ENCODE peak calls at places on chromosomes 16 and 17, in six cellular contexts. P, G, F, Z, Q and A are unnamed samples. For H3K9me3, the result is how much of the 10 kb centered on the place peaks cover.

GRCh38 chr16:67264277-67264676 is 15.1 kb upstream of the PLEKHG4 start:
- DNase-seq in P (no peak), G (no peak), F (no peak), Z (no peak), Q (no peak), A (no peak)

GRCh38 chr17:28572294-28573099 is 1.2 kb upstream of the PIGS start:
- DNase-seq in P (no peak), G (no peak), F (no peak), Z (no peak), Q (no peak), A (no peak)

GRCh38 chr17:8629371-8630226 is 926 bp downstream of the MYH10 start:
- DNase-seq in P (peak), G (no peak), F (no peak), Z (no peak), Q (peak), A (no peak)

GRCh38 chr17:39152134-39152884 is 872 bp upstream of the PLXDC1 start:
- DNase-seq in P (peak), G (peak), F (no peak), Z (no peak), Q (peak), A (no peak)

GRCh38 chr16:69397821-69398521 is 12.2 kb upstream of the TERF2 start:
- DNase-seq in P (peak), G (no peak), F (no peak), Z (no peak), Q (no peak), A (no peak)

GRCh38 chr16:25691519-25692091 is at the start of gene HS3ST4:
- DNase-seq in P (no peak), G (no peak), F (no peak), Z (peak), Q (no peak), A (no peak)

GRCh38 chr16:68072038-68072695 is 13.0 kb upstream of the NFATC3 start:
- DNase-seq in P (no peak), G (no peak), F (peak), Z (no peak), Q (no peak), A (no peak)

GRCh38 chr16:56424791-56425438 is 430 bp downstream of the AMFR start:
- DNase-seq in P (peak), G (peak), F (no peak), Z (no peak), Q (peak), A (no peak)

GRCh38 chr17:39969375-39969774 is 6.6 kb downstream of the GSDMA start:
- DNase-seq in P (no peak), G (no peak), F (no peak), Z (no peak), Q (no peak), A (no peak)

GRCh38 chr16:13036600-13036999 is 135.2 kb downstream of the SHISA9 start:
- DNase-seq in P (peak), G (peak), F (no peak), Z (peak), Q (peak), A (no peak)

GRCh38 chr17:49191917-49192741 is 18.2 kb downstream of the GNGT2 start:
- DNase-seq in P (peak), G (peak), F (peak), Z (peak), Q (peak), A (peak)

GRCh38 chr17:49229805-49230600 is 584 bp downstream of the PHOSPHO1 start:
- DNase-seq in P (no peak), G (no peak), F (no peak), Z (no peak), Q (no peak), A (no peak)

GRCh38 chr16:56711862-56712261 is 18.1 kb upstream of the NUP93 start:
- DNase-seq in P (no peak), G (no peak), F (no peak), Z (no peak), Q (no peak), A (no peak)

GRCh38 chr17:3750926-3751325 is 27.2 kb downstream of the HASPIN start:
- DNase-seq in P (no peak), G (peak), F (no peak), Z (no peak), Q (no peak), A (no peak)

GRCh38 chr17:80850817-80851216 is 140.8 kb upstream of the CHMP6 start:
- DNase-seq in P (no peak), G (no peak), F (no peak), Z (no peak), Q (no peak), A (no peak)

GRCh38 chr17:50478391-50479361 is at the start of gene RSAD1:
- DNase-seq in P (peak), G (peak), F (peak), Z (peak), Q (peak), A (peak)

GRCh38 chr17:7862692-7863437 is 5.1 kb downstream of the CYB5D1 start:
- DNase-seq in P (peak), G (peak), F (no peak), Z (no peak), Q (peak), A (no peak)

GRCh38 chr16:89902980-89903379 is 15.7 kb upstream of the MC1R start:
- DNase-seq in P (no peak), G (no peak), F (no peak), Z (no peak), Q (no peak), A (no peak)

GRCh38 chr17:5840811-5841446 is 229.2 kb upstream of the WSCD1 start:
- DNase-seq in P (no peak), G (no peak), F (no peak), Z (no peak), Q (no peak), A (no peak)

GRCh38 chr16:62985727-62986126 is 949.5 kb upstream of the CDH8 start:
- DNase-seq in P (no peak), G (no peak), F (no peak), Z (no peak), Q (no peak), A (no peak)

GRCh38 chr16:69565611-69566436 is at the start of gene NFAT5:
- DNase-seq in P (peak), G (peak), F (peak), Z (peak), Q (peak), A (peak)

GRCh38 chr16:46857261-46857962 is 26.4 kb upstream of the C16orf87 start:
- DNase-seq in P (peak), G (no peak), F (peak), Z (no peak), Q (no peak), A (no peak)

GRCh38 chr17:47816111-47816735 is 5.4 kb downstream of the OSBPL7 start:
- DNase-seq in P (no peak), G (no peak), F (no peak), Z (no peak), Q (no peak), A (no peak)

GRCh38 chr16:64312292-64312691 is 809.6 kb downstream of the CDH11 start:
- DNase-seq in P (no peak), G (no peak), F (no peak), Z (no peak), Q (no peak), A (no peak)

GRCh38 chr16:67464565-67464964 is 16.4 kb downstream of the ATP6V0D1 start:
- DNase-seq in P (no peak), G (no peak), F (peak), Z (no peak), Q (no peak), A (no peak)

GRCh38 chr16:55668337-55669281 is 12.8 kb downstream of the SLC6A2 start:
- DNase-seq in P (no peak), G (no peak), F (peak), Z (no peak), Q (no peak), A (no peak)

GRCh38 chr16:73605309-73605708 is 557.4 kb upstream of the ZFHX3 start:
- DNase-seq in P (no peak), G (no peak), F (no peak), Z (no peak), Q (no peak), A (no peak)

GRCh38 chr16:49799172-49799571 is 56.7 kb downstream of the ZNF423 start:
- DNase-seq in P (no peak), G (no peak), F (no peak), Z (no peak), Q (no peak), A (no peak)

DNA sequence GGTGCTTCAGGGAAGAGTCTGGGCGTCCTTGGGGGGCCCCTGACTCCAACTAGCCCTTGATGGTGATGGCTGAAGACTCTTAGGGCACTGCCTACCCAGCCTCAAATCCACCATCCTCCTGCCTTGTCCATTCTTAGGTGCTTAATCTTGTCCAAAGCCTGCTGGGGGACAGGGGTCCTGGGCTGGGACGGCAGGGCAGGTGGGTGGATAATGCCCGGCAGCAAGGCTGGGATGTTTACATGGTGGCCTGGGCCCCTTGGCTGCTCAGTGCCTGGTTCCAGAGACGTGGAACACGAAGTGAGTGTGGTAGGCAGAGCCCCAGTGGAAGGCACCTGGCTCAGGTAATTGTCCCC is 2.2 kb downstream of the FOXJ1 start:
- DNase-seq in P (no peak), G (no peak), F (no peak), Z (no peak), Q (no peak), A (no peak)
- H3K4me3 ChIP-seq in P (no peak), G (no peak), F (no peak), Z (no peak), Q (no peak), A (no peak)

GRCh38 chr16:19286827-19287226 is 1.3 kb downstream of the CLEC19A start:
- DNase-seq in P (no peak), G (no peak), F (no peak), Z (no peak), Q (no peak), A (no peak)
- TF ChIP-seq CTCF in P (no peak), G (no peak), F (no peak), Z (no peak), Q (no peak), A (no peak)

DNA sequence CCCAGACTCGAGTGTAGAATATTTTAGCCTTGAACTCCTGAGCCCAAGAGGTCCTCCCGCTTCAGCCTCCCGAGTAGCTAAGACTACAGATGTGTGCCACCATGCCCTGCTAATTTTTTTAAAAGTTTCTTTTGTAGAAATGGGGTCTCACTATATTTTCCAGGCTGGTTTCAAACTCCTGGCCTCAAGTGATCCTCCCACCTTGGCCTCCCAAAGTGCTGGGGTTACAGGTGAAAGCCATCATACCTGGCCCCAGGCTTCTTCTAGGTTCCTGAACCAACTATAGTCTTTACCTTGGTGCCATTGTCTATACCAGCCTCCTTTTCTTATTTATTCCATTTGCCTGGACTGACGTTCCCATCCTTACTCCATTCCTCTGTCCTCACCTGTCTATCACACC is 17.1 kb upstream of the PRKAR1A start:
- DNase-seq in P (no peak), G (no peak), F (no peak), Z (no peak), Q (no peak), A (no peak)
- H3K9me3 ChIP-seq in P (under half), G (under half), F (under half), Z (under half), Q (under half), A (under half)

DNA sequence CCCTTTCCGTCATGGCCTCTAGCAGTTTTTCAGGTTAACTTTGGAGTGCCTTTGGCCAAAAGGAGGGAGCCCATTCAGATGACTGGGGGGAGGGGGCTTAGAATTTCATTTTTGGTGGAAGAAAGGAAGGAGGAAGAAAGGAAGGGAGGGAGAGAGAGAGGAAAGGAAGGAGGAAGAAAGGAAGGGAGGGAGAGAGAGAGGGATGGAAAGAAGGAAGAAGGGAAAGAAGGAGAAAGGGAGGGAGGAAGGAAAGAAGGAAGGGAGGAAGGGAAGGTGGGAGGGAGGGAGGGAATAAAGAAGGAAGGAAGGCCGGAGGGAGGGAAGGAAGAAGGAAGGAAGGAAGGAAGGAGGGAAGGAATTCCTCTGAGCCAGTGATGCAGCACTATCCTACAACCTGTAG is 25.7 kb downstream of the MMP15 start:
- DNase-seq in P (no peak), G (no peak), F (no peak), Z (no peak), Q (no peak), A (no peak)
- H3K4me3 ChIP-seq in P (no peak), G (no peak), F (no peak), Z (no peak), Q (no peak), A (no peak)

DNA sequence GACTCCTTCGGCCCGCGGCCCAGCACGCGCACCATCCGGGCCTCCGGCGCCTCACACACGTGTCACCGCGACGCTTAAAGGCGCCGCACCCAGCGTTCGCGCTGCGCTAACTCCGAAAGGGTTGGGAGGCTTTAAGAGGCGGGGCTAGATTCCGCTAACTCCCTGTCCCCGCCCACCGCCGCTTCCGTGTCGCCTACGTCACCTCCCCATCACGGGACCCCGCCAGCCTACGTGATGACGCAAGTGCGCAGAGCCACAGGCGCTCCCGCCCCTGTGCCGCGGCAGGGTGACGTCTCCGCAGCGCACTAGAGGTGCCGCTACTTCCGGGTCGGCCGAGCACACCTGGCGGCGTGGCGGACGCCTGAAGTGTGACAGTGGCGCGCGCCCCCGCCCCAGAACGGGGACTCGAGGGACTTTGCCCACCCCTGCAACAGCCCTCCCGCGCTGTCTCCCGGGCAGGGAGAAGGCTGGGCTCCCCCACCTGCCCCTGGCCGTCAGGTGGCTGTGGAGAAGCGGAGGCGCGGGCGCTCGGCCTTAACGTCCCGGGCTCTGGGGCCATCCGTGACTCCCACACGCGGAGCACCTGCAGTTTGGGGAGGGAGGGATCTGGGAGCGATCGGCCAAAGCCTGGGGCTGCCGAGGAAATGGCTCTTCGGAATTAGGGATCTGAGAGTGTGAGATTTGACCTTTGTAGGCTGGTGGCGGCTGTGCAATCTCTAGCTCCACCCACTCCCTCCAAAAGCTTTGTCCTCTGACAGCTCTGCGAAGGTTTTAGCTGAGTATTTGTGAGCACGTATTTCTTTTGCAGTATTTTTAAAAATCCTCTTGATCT is at the start of gene USP36:
- DNase-seq in P (peak), G (peak), F (peak), Z (peak), Q (peak), A (peak)
- TF ChIP-seq CTCF in P (no peak), G (no peak), F (peak), Z (peak), Q (no peak), A (no peak)

DNA sequence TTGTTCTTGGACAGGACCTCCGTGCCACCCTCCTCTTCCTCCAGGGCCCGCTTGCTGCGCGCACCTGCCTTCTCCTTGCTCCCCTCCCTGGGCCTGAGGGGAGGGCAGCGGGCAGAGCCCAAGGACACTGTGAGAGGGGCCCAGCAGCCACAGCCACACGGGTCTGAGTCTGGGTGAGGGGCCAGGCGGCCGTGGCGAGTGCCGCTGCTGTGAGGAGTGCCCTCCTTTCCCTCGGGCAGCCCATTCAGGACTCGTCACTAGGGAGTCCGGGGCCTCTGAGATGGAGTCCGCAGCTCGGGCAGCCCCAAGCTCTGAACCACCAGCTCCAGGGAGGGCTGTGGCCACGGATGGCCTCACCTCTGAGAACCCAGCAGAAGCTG is 5.6 kb downstream of the DUS1L start:
- DNase-seq in P (no peak), G (no peak), F (no peak), Z (no peak), Q (no peak), A (no peak)
- H3K9me3 ChIP-seq in P (under half), G (under half), F (under half), Z (under half), Q (under half), A (under half)